ENCODE peak calls at places on chromosomes 16 and 17, in nine cellular contexts. O is GM23248, A is hepatocyte, K is HCT116, W is GM23338, Z is MM.1S, U is SK-N-SH, Y is PC-3, I is OCI-LY7. R is an unnamed sample.

GRCh38 chr16:24645739-24646645 is 83.5 kb upstream of the TNRC6A start:
- DNase-seq in O (peak), A (peak), K (peak), W (no peak), Z (no peak), U (no peak), Y (peak), I (no peak), R (no peak)

GRCh38 chr17:45116434-45117016 is 15.8 kb downstream of the PLCD3 start:
- DNase-seq in O (no peak), A (no peak), K (no peak), W (no peak), Z (no peak), U (peak), Y (no peak), I (no peak), R (no peak)

GRCh38 chr17:31564883-31565297 is 173.4 kb downstream of the RAB11FIP4 start:
- DNase-seq in O (peak), A (no peak), K (no peak), W (peak), Z (no peak), U (peak), Y (no peak), I (no peak), R (peak)

GRCh38 chr16:86979061-86979460 is 338.1 kb downstream of the C16orf95 start:
- DNase-seq in O (no peak), A (no peak), K (no peak), W (no peak), Z (no peak), U (no peak), Y (no peak), I (no peak), R (no peak)

GRCh38 chr17:20242271-20242670 is 225.1 kb downstream of the LGALS9B start:
- DNase-seq in O (no peak), A (no peak), K (no peak), W (no peak), Z (no peak), U (no peak), Y (no peak), I (no peak), R (no peak)

GRCh38 chr17:10879110-10879509 is 41.2 kb upstream of the PIRT start:
- DNase-seq in O (peak), A (peak), K (no peak), W (peak), Z (no peak), U (peak), Y (peak), I (peak), R (peak)

GRCh38 chr16:3861808-3862451 is 18.6 kb downstream of the CREBBP start:
- DNase-seq in O (peak), A (no peak), K (no peak), W (no peak), Z (no peak), U (no peak), Y (no peak), I (no peak), R (peak)

GRCh38 chr17:70105154-70105553 is 30.1 kb downstream of the KCNJ16 start:
- DNase-seq in O (no peak), A (no peak), K (no peak), W (no peak), Z (no peak), U (no peak), Y (no peak), I (no peak), R (no peak)

GRCh38 chr16:53881371-53881770 is 177.4 kb downstream of the FTO start:
- DNase-seq in O (peak), A (peak), K (peak), W (no peak), Z (no peak), U (no peak), Y (peak), I (no peak), R (no peak)

GRCh38 chr17:66989579-66989978 is 25.1 kb downstream of the CACNG4 start:
- DNase-seq in O (no peak), A (no peak), K (no peak), W (no peak), Z (no peak), U (no peak), Y (no peak), I (no peak), R (no peak)

GRCh38 chr16:23131841-23132576 is 17.2 kb downstream of the USP31 start:
- DNase-seq in O (peak), A (no peak), K (no peak), W (no peak), Z (no peak), U (no peak), Y (no peak), I (peak), R (no peak)

GRCh38 chr17:9350083-9350482 is 225.5 kb downstream of the STX8 start:
- DNase-seq in O (peak), A (no peak), K (peak), W (no peak), Z (no peak), U (no peak), Y (peak), I (no peak), R (no peak)

GRCh38 chr17:14923981-14924380 is 341.1 kb downstream of the PMP22 start:
- DNase-seq in O (peak), A (no peak), K (no peak), W (no peak), Z (no peak), U (no peak), Y (no peak), I (no peak), R (no peak)

DNA sequence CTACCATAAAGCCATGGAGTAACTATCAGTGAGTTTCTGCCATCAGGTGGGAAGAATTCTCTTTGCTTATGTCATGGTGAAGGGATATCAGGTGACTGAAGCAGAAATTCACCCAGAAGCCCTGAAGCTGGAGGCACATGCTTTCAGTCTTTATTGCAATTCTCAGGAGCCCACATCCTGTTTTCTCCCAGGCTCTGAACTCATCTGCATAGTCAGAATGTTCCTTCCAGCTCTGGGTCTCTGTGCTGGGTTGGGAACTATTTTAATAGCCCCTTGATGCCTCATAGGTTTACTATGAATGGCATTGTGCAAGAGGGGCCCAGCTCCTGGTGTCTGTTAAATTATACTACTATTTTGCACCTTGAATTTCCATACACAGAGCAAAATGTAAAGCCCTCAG is 198.4 kb upstream of the SOX9 start:
- DNase-seq in O (peak), A (peak), K (no peak), W (peak), Z (peak), U (no peak), Y (peak), I (no peak), R (no peak)
- TF ChIP-seq EZH2phosphoT487 in O (no peak), A (no peak), K (no peak), W (no peak), Z (no peak), U (no peak), Y (no peak), I (no peak), R (no peak)

DNA sequence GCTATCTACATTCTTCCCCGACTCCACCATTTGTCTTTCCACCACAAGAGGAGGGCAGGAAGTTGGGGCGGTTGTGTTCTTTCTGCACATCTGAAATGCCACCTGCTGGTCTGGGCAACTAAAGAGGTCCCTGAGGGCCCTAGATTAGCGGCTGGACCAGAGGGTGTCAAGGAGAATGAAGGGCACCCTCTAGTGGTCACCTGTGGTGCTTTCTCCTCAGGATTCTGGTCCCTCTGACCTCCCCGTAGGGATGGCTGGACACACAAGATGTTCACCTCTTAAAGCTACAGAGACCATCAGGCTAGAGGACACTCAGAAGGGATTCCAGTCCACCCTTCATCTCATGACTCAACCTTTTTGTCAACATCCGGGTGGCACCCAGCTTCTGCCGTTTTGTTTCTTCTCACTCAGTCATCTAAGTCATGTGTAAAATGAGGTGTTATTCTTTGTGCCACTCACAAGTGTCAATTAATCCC is 2.9 kb upstream of the SCIMP start:
- DNase-seq in O (peak), A (peak), K (peak), W (peak), Z (peak), U (peak), Y (peak), I (peak), R (peak)
- H3K27ac ChIP-seq in O (no peak), A (no peak), K (no peak), W (no peak), Z (no peak), U (no peak), Y (no peak), I (peak), R (no peak)

DNA sequence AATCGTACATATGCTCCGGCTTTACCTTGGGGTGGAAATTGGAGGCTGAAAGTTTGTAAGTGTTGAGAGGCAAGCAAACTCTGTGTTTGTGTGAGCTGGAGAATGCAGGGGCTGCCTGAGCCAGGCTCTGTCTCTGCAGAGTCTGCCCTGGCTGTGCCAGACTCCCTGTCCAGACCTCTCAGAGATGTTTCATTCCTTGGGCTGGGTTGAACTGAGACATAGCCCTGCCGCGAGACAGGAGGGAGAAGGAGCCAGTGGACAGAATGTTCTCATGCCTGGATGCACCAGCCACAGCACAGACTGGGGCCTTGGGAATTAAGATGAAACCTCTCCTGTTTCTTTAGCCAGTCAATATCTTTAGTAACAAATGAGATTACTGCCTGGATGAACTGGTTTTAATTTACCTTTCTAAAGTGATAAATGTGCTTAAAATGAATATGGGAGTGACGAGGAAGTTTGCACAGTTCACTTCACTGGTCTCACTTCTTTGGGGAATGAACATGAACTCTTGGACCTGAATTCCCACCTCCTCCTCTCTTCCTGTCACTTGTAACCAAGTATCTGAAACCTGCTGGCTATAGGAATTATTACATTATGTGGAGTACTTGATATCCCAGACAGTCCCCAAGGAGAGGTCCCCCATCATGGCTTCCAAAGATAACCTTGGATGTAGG is 40.1 kb downstream of the YPEL2 start:
- DNase-seq in O (peak), A (peak), K (no peak), W (no peak), Z (no peak), U (no peak), Y (no peak), I (no peak), R (no peak)
- H3K4me3 ChIP-seq in O (no peak), A (no peak), K (no peak), W (no peak), Z (peak), U (no peak), Y (no peak), I (peak), R (peak)

DNA sequence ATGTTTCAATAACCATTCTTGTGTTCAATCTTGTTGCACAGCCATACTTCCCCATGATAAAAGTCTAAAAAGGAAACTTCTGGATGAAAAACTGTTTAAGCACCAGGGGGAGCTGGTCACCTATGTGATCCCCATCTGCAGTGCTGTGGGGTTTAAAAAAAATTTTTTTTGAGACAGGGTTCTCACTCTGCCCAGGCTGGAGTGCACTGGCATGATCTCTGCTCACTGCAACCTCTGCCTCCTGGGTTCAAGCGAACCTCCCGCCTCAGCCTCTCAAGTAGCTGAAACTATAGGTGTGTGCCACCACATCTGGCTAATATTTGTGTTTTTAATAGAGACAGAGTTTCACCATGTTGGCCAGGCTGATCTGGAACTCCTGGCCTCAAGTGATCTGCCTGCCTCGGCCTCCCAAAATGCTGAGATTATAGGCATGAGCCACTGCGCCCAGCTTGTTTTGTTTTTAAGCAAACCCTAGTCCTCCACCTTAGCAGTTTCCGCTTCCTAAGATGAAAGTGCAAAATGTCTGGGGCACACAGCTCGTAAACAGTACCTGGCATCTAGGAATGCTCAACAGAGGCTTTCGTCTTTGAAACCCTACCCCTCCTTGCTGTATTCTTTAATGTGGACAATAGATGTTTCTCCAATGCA is 25.4 kb downstream of the DNAJA2 start:
- DNase-seq in O (peak), A (peak), K (peak), W (peak), Z (peak), U (peak), Y (peak), I (peak), R (peak)
- TF ChIP-seq EZH2phosphoT487 in O (no peak), A (no peak), K (no peak), W (no peak), Z (no peak), U (no peak), Y (no peak), I (no peak), R (no peak)

GRCh38 chr17:40541060-40541872 is 24.0 kb downstream of the CCR7 start:
- DNase-seq in O (no peak), A (peak), K (no peak), W (no peak), Z (no peak), U (no peak), Y (no peak), I (peak), R (no peak)
- H3K27ac ChIP-seq in O (peak), A (peak), K (no peak), W (no peak), Z (no peak), U (peak), Y (no peak), I (no peak), R (no peak)

DNA sequence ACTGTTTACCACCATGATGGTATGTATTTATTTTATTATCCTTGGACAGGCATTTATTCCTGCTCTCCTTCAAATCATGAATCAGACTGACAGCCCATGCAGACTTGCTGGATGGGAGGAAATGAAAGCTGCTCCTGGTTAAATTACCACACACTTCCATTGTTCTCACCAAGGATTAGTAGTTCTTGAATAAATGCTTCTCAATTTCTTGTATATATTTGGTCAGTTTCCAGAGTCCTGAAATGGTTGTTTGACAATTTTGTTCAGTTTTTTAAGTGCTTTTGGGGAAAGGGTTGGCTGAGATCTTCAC is 99.7 kb downstream of the CA4 start:
- DNase-seq in O (no peak), A (no peak), K (no peak), W (no peak), Z (no peak), U (no peak), Y (no peak), I (no peak), R (peak)
- H3K4me3 ChIP-seq in O (no peak), A (no peak), K (no peak), W (no peak), Z (no peak), U (no peak), Y (no peak), I (no peak), R (no peak)

DNA sequence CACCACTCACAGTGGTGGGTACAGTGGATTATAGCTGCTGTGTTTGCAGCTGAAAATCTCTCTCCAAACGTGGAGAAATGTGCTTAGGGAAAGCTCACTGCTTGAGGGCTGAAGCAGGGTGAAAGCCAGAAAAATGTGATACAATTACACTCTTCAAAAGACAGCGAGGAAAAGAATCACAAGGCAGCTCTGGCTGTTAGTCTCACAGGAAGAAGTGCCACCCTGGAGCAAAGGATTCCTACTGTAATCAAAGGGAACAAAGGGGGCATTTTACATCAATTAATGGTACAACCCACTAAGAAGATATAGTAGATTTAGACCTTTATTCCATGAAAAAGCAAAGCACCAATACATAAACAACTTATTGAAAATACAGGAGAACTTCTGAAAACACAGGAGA is 48.1 kb upstream of the IRX5 start:
- DNase-seq in O (no peak), A (no peak), K (no peak), W (no peak), Z (no peak), U (no peak), Y (no peak), I (no peak), R (no peak)
- TF ChIP-seq EZH2phosphoT487 in O (no peak), A (no peak), K (no peak), W (no peak), Z (no peak), U (no peak), Y (no peak), I (no peak), R (no peak)

GRCh38 chr16:74748042-74748709 is 26.4 kb downstream of the FA2H start:
- DNase-seq in O (no peak), A (no peak), K (no peak), W (no peak), Z (no peak), U (no peak), Y (no peak), I (no peak), R (no peak)
- H3K27ac ChIP-seq in O (no peak), A (no peak), K (no peak), W (no peak), Z (no peak), U (no peak), Y (no peak), I (no peak), R (no peak)

DNA sequence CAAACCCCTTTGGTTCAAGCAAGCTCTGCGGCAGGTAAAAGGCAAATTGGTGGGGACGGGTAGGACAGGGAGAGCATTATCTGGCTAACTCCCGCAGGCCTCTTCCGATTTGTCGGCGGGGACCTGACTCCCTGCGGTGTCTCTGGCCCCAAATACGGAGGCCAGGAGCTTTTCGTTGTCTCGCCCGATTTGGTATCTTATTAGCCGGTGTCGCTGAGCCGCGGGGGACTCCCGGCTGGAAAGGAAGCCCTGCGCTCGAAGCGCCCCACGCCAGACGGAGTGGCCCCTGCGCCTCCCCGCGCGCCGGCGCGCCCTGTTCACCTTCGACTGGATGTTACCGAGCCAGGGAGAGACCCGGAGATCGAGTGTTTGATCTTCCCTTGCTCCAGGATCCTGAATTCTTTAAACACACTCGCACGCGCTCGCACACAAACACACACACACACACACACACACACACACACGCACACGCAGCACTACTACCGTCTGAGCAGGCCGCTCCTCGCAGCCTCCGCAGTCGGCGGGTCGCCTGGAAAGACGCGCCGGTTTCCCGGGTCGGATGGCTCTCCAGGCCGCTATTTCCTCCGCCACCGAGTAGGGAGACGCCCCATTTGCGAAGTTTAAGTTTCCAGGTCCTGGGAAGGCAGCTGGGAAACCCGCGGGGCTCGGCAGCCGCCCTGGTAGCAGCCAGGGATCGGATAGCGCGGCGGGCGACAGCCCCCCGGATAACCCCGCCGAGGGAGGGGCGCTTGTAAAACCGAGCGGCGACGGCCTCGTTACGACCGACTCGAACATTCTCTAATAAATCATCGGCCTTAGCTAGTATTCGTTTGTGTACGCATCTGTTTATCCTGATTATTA is 3.3 kb downstream of the PRAC1 start:
- DNase-seq in O (no peak), A (no peak), K (no peak), W (peak), Z (no peak), U (peak), Y (peak), I (no peak), R (peak)
- H3K4me3 ChIP-seq in O (no peak), A (no peak), K (no peak), W (peak), Z (no peak), U (no peak), Y (peak), I (no peak), R (no peak)